ENCODE peak calls at places on chromosome 2, in five cellular contexts. E, K, T, A and X are unnamed samples.

GRCh38 chr2:23489471-23490400 is 104.8 kb downstream of the KLHL29 start:
- DNase-seq in T (no peak), K (no peak), A (no peak), E (no peak), X (no peak)

GRCh38 chr2:28344756-28345291 is 47.8 kb upstream of the FOSL2 start:
- DNase-seq in E (no peak), T (no peak), K (no peak), A (no peak), X (no peak)

GRCh38 chr2:3572620-3573019 is 2.4 kb upstream of the RPS7 start:
- DNase-seq in T (no peak), E (no peak), K (no peak), A (no peak), X (no peak)

GRCh38 chr2:64770137-64770780 is 116.5 kb upstream of the SERTAD2 start:
- DNase-seq in A (no peak), E (no peak), K (no peak), T (no peak), X (no peak)

GRCh38 chr2:47307066-47307465 is 95.9 kb upstream of the MSH2 start:
- DNase-seq in K (no peak), T (no peak), A (no peak), E (no peak), X (no peak)

GRCh38 chr2:206831442-206831995 is 66.1 kb downstream of the FASTKD2 start:
- DNase-seq in K (no peak), E (no peak), A (no peak), T (no peak), X (no peak)

GRCh38 chr2:38783586-38783985 is 5.6 kb downstream of the GEMIN6 start:
- DNase-seq in E (no peak), A (no peak), K (no peak), T (no peak), X (no peak)

GRCh38 chr2:59540864-59541263 is 1012.6 kb downstream of the BCL11A start:
- DNase-seq in K (no peak), A (no peak), T (no peak), E (no peak), X (no peak)

GRCh38 chr2:234979204-234980167 is 27.7 kb downstream of the SH3BP4 start:
- DNase-seq in E (no peak), K (no peak), T (no peak), A (no peak), X (peak; percentile 73)

GRCh38 chr2:206800501-206801416 is 35.4 kb downstream of the FASTKD2 start:
- DNase-seq in E (no peak), K (peak; percentile 47), A (peak; percentile 28), T (peak; percentile 61), X (peak; percentile 65)

GRCh38 chr2:218245214-218245613 is 15.6 kb upstream of the GPBAR1 start:
- DNase-seq in E (no peak), T (no peak), A (no peak), K (no peak), X (peak; percentile 54)

GRCh38 chr2:234363647-234364294 is 133.1 kb downstream of the ARL4C start:
- DNase-seq in A (no peak), K (no peak), E (no peak), T (no peak), X (no peak)

GRCh38 chr2:263022-263738 is 652 bp downstream of the SH3YL1 start:
- DNase-seq in T (peak; percentile 54), A (no peak), E (no peak), K (no peak), X (no peak)

GRCh38 chr2:224658776-224659175 is 57.4 kb downstream of the CCDC195 start:
- DNase-seq in K (no peak), A (no peak), E (no peak), T (no peak), X (no peak)

GRCh38 chr2:25306767-25307368 is 34.9 kb downstream of the DNMT3A start:
- DNase-seq in T (no peak), E (no peak), A (no peak), K (no peak), X (no peak)

GRCh38 chr2:132751838-132752237 is 81.8 kb upstream of the LYPD1 start:
- DNase-seq in T (no peak), E (no peak), K (no peak), A (no peak), X (no peak)

GRCh38 chr2:57821085-57821484 is 225.5 kb upstream of the VRK2 start:
- DNase-seq in E (no peak), A (no peak), T (no peak), K (no peak), X (no peak)

GRCh38 chr2:158718851-158719250 is 76.3 kb upstream of the DAPL1 start:
- DNase-seq in A (no peak), T (no peak), E (no peak), K (no peak), X (no peak)

GRCh38 chr2:203280428-203281064 is 41.7 kb downstream of the CYP20A1 start:
- DNase-seq in T (no peak), A (no peak), E (no peak), K (peak; percentile 22), X (no peak)

GRCh38 chr2:189466656-189467055 is 25.4 kb downstream of the WDR75 start:
- DNase-seq in K (no peak), E (no peak), A (peak; percentile 17), T (no peak), X (peak; percentile 55)

GRCh38 chr2:163779970-163780597 is 44.3 kb upstream of the FIGN start:
- DNase-seq in A (no peak), K (no peak), E (no peak), T (no peak), X (peak; percentile 9)

GRCh38 chr2:89763254-89763580 is 1071.7 kb downstream of the RPIA start:
- DNase-seq in A (peak; percentile 37), T (peak; percentile 57), K (no peak), E (no peak), X (peak; percentile 24)

GRCh38 chr2:187552959-187553681 is 1.1 kb downstream of the TFPI start:
- DNase-seq in T (no peak), K (no peak), A (peak; percentile 28), E (no peak), X (peak; percentile 48)

GRCh38 chr2:214856116-214856515 is 46.6 kb upstream of the BARD1 start:
- DNase-seq in E (no peak), A (no peak), T (no peak), K (no peak), X (no peak)

GRCh38 chr2:37005118-37005868 is 39.0 kb upstream of the STRN start:
- DNase-seq in K (no peak), A (no peak), E (peak; percentile 64), T (no peak), X (peak; percentile 33)

DNA sequence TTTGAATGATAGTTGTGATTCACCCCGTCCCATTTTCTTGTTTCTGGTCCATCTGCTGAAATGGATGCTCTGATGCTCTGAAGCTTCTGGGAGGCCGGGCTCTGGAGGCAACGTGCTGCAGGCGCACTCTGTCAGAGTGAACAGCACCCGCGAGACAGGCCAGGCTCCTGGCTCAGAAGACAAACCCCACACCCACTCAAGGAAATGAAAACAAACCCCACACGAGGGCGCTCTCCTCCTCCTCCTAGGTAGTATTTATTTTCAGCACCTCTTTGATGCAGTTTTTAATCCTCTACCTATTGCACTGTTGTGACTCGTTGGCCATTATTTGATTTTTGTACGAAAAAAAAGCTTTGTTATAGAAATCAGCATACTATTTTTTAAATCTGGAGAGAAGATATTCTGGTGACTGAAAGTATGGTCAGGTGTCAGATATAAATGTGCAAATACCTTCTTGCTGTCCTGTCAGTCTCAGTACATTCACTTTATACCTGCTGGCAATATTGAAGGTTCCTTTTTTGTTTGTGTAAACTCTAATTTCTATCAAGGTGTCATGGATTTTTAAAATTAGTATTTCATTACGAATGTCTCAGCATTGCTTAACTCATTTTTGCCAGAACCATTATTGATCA is 10.3 kb upstream of the CHST10 start:
- DNase-seq in E (no peak), K (peak; percentile 49), T (peak; percentile 76), A (peak; percentile 39), X (peak; percentile 24)
- TF ChIP-seq JUND in E (no peak), K (no peak), T (no peak), A (no peak), X (no peak)

DNA sequence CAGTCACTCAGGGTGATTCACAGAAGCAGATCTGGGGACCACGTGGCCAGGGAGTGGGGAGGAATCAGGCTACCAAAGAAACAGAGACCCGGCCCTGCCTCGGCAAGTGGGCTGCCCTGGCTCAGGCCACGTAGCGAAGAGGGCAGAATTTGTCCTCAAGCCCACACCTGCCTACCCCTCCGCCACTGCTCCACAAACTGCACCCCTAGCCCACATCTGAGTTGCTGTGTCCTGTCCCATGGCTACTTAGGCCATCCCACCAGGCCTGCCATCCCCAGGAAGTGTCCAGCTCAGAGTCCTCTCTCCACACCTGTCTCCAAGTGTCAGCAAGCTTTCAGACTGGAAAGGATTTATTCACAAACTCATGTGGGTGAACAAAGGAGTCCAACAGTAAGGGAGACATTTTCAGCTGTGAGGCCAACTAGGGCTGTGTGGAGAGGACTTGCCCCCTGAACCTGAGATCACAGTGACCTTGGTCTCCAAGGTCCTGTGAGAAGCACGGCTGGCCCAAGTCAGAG is 31.7 kb upstream of the ASPRV1 start:
- DNase-seq in K (no peak), A (no peak), E (no peak), T (no peak), X (no peak)
- TF ChIP-seq POLR2AphosphoS5 in K (no peak), A (no peak), E (no peak), T (no peak), X (no peak)

GRCh38 chr2:62604336-62604735 is 98.3 kb upstream of the TMEM17 start:
- DNase-seq in E (no peak), T (no peak), K (no peak), A (no peak), X (no peak)
- TF ChIP-seq ATF3 in E (no peak), T (no peak), K (no peak), A (no peak), X (no peak)

GRCh38 chr2:152924722-152925121 is 206.3 kb downstream of the ARL6IP6 start:
- DNase-seq in T (no peak), K (no peak), A (no peak), E (no peak), X (no peak)
- TF ChIP-seq JUND in T (no peak), K (no peak), A (no peak), E (no peak), X (no peak)

GRCh38 chr2:160208662-160209229 is 8.7 kb upstream of the ITGB6 start:
- DNase-seq in K (no peak), E (no peak), T (no peak), A (no peak), X (no peak)

GRCh38 chr2:160207804-160208661 is 8.0 kb upstream of the ITGB6 start:
- DNase-seq in T (no peak), A (no peak), E (peak; percentile 26), K (peak; percentile 86), X (peak; percentile 70)

GRCh38 chr2:160210599-160211138 is 10.6 kb upstream of the ITGB6 start:
- DNase-seq in T (peak; percentile 89), E (peak; percentile 75), K (peak; percentile 68), A (peak; percentile 80), X (peak; percentile 60)

GRCh38 chr2:160207271-160207670 is 7.2 kb upstream of the ITGB6 start:
- DNase-seq in A (no peak), K (no peak), T (no peak), E (no peak), X (no peak)

DNA sequence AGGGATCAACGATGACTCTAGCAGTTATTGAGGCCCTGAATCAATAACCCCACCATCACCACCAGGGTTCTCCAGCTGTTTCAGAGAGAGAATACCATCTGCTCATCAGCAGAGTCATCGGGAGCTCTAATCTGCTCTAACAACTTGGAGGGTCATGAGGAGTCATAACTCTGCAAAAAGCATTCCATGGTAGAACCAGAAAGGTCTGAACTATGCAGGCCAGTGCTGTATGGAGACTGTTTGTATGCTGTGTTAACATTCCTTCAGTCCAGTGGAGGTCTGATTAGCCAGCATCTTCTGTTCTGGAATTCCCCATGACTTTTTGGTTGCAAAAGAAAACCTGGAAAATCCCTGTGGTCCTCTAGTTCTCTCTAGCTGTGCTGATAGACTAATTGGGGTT is 9.4 kb upstream of the ITGB6 start:
- DNase-seq in T (no peak), E (peak; percentile 37), A (no peak), K (no peak), X (no peak)
- TF ChIP-seq POLR2AphosphoS5 in T (no peak), E (no peak), A (no peak), K (no peak), X (no peak)